ENCODE peak calls at places on chromosomes 11 and 22, in four cellular contexts. One of them, this sample, is unnamed.

GRCh38 chr11:46724088-46724487 is 5.1 kb downstream of the F2 start:
- DNase-seq in GM12878: no peak
- DNase-seq in K562: no peak
- DNase-seq in HepG2: no peak
- DNase-seq in this sample: no peak

GRCh38 chr22:39380331-39380730 is 19.2 kb upstream of the TAB1 start:
- DNase-seq in K562: no peak
- DNase-seq in HepG2: no peak
- DNase-seq in GM12878: no peak
- DNase-seq in this sample: no peak

GRCh38 chr11:86483591-86484163 is 109.0 kb downstream of the CCDC81 start:
- DNase-seq in HepG2: no peak
- DNase-seq in K562: no peak
- DNase-seq in GM12878: no peak
- DNase-seq in this sample: no peak

GRCh38 chr22:27642104-27642800 is 159.3 kb downstream of the MN1 start:
- DNase-seq in HepG2: peak; percentile 20
- DNase-seq in K562: no peak
- DNase-seq in GM12878: no peak
- DNase-seq in this sample: no peak

GRCh38 chr11:69970785-69971535 is 107.2 kb upstream of the ANO1 start:
- DNase-seq in GM12878: no peak
- DNase-seq in K562: no peak
- DNase-seq in HepG2: no peak
- DNase-seq in this sample: no peak

GRCh38 chr22:42419328-42419881 is 12.8 kb downstream of the NFAM1 start:
- DNase-seq in GM12878: peak; percentile 72
- DNase-seq in HepG2: no peak
- DNase-seq in K562: no peak
- DNase-seq in this sample: no peak

GRCh38 chr11:76073716-76074115 is 132.6 kb downstream of the WNT11 start:
- DNase-seq in GM12878: no peak
- DNase-seq in K562: no peak
- DNase-seq in HepG2: no peak
- DNase-seq in this sample: no peak

GRCh38 chr11:71940561-71941219 is 11.8 kb downstream of the RNF121 start:
- DNase-seq in GM12878: no peak
- DNase-seq in HepG2: no peak
- DNase-seq in K562: no peak
- DNase-seq in this sample: no peak

GRCh38 chr11:3840870-3841425 is at the start of gene RHOG:
- DNase-seq in GM12878: no peak
- DNase-seq in HepG2: peak; percentile 35
- DNase-seq in K562: peak; percentile 93
- DNase-seq in this sample: peak; percentile 80

GRCh38 chr11:120554771-120555432 is 43.4 kb downstream of the GRIK4 start:
- DNase-seq in K562: no peak
- DNase-seq in GM12878: no peak
- DNase-seq in HepG2: no peak
- DNase-seq in this sample: no peak

GRCh38 chr11:73217131-73217809 is 811 bp upstream of the P2RY2 start:
- DNase-seq in HepG2: no peak
- DNase-seq in GM12878: no peak
- DNase-seq in K562: no peak
- DNase-seq in this sample: no peak

GRCh38 chr11:27287205-27287604 is 75.8 kb downstream of the CCDC34 start:
- DNase-seq in GM12878: no peak
- DNase-seq in HepG2: no peak
- DNase-seq in K562: no peak
- DNase-seq in this sample: no peak

GRCh38 chr11:14499178-14499559 is 442 bp downstream of the COPB1 start:
- DNase-seq in GM12878: no peak
- DNase-seq in HepG2: peak; percentile 12
- DNase-seq in K562: peak; percentile 54
- DNase-seq in this sample: peak; percentile 19

GRCh38 chr22:49977578-49977977 is 17.0 kb downstream of the PIM3 start:
- DNase-seq in HepG2: no peak
- DNase-seq in K562: no peak
- DNase-seq in GM12878: no peak
- DNase-seq in this sample: no peak

GRCh38 chr22:49973018-49973965 is 12.7 kb downstream of the PIM3 start:
- DNase-seq in K562: no peak
- DNase-seq in HepG2: no peak
- DNase-seq in GM12878: no peak
- DNase-seq in this sample: peak; percentile 33

GRCh38 chr22:49975543-49976389 is 15.2 kb downstream of the PIM3 start:
- DNase-seq in HepG2: no peak
- DNase-seq in K562: peak; percentile 46
- DNase-seq in GM12878: no peak
- DNase-seq in this sample: no peak

GRCh38 chr22:49979587-49980264 is 19.2 kb downstream of the PIM3 start:
- DNase-seq in HepG2: peak; percentile 62
- DNase-seq in GM12878: no peak
- DNase-seq in K562: peak; percentile 48
- DNase-seq in this sample: peak; percentile 58

GRCh38 chr22:49976439-49977175 is 16.0 kb downstream of the PIM3 start:
- DNase-seq in HepG2: no peak
- DNase-seq in GM12878: peak; percentile 67
- DNase-seq in K562: no peak
- DNase-seq in this sample: peak; percentile 28
- TF ChIP-seq MYC in HepG2: no peak
- TF ChIP-seq MYC in GM12878: no peak
- TF ChIP-seq MYC in K562: no peak
- TF ChIP-seq MYC in this sample: no peak

DNA sequence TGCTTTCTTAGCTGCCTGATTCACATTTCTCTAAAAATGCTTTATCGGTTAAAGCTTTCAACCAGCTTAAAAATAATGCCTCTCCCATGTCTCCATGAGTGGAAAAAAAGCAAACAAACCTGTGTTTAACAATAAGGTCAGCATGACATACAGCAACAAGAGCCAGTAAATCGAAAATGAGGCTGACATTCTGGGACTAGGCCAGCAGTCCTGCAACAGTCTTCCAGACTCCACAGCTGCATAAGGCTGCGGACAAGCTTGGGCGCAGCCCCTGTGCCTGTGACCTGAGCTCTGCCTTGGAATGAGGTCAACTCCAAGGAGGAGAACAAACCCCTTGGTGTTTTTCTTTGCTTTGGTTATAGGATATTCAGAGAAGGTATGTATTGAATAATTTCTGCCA is 95.5 kb downstream of the PGR start:
- DNase-seq in K562: no peak
- DNase-seq in HepG2: no peak
- DNase-seq in GM12878: no peak
- DNase-seq in this sample: no peak
- TF ChIP-seq BHLHE40 in K562: no peak
- TF ChIP-seq BHLHE40 in HepG2: no peak
- TF ChIP-seq BHLHE40 in GM12878: no peak
- TF ChIP-seq BHLHE40 in this sample: no peak

GRCh38 chr11:106794058-106794457 is 224.2 kb downstream of the GUCY1A2 start:
- DNase-seq in K562: no peak
- DNase-seq in HepG2: no peak
- DNase-seq in GM12878: no peak
- DNase-seq in this sample: no peak
- TF ChIP-seq MYC in K562: no peak
- TF ChIP-seq MYC in HepG2: no peak
- TF ChIP-seq MYC in GM12878: no peak
- TF ChIP-seq MYC in this sample: no peak

DNA sequence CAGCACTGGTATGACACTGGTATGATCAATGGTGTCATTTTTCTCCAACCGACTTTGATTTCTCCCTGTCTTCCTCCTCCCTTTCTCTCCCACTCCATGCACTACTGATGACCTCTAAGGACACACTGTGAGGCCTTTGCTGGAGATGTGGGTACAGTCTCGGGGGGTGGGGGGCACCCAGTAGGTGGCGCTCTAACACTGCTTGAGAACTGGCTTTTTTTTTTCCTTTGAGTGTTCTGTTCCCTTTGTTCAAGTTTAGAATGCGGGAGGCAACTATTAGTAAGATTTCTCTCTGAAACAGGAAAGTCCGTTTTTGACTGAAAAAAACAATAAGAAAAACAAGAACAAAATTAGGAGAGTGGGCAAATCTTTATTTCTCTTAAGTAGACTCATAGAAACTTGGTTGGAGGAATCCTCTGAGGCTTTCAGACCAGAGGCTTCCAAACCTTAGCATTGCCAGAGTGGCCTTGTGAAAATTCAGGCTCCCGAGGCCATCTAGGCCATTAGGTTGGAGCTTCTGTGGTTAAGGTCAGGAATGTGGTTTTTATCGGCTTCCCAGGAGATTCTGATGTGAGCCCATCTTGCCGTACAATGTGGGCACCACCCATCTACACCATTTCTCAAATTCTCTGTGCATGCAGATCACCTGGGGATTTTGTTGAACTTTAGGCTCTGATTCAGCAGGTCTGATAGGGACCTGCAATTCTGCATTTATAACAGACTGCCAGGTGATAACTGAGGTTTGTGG is 43.2 kb downstream of the PANX1 start:
- DNase-seq in HepG2: peak; percentile 31
- DNase-seq in K562: peak; percentile 79
- DNase-seq in GM12878: no peak
- DNase-seq in this sample: peak; percentile 29
- TF ChIP-seq BHLHE40 in HepG2: no peak
- TF ChIP-seq BHLHE40 in K562: no peak
- TF ChIP-seq BHLHE40 in GM12878: no peak
- TF ChIP-seq BHLHE40 in this sample: no peak

DNA sequence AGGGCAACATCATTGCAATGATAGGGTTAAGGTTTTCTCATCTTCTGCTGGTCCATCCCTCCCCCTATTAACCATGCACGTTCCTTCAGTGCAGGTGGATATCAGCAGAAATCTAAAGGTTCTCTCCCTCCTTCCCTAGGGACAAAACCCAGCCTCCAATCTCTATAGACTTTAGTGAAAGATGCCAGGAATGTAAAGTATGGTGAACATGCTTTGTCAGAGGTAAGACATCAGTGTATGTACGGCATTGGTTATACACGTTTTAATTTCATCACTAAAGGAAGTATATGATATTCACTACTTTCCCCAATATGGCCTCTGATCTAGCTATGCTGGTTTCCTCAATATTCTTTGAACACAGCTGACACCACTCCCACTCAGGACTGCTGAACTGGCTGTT is 81.2 kb upstream of the LDLRAD3 start:
- DNase-seq in GM12878: no peak
- DNase-seq in HepG2: no peak
- DNase-seq in K562: no peak
- DNase-seq in this sample: no peak
- TF ChIP-seq MYC in GM12878: no peak
- TF ChIP-seq MYC in HepG2: no peak
- TF ChIP-seq MYC in K562: no peak
- TF ChIP-seq MYC in this sample: no peak

GRCh38 chr11:82976786-82977185 is 75.2 kb downstream of the DDIAS start:
- DNase-seq in HepG2: no peak
- DNase-seq in GM12878: no peak
- DNase-seq in K562: no peak
- DNase-seq in this sample: no peak

GRCh38 chr11:82974135-82974534 is 72.6 kb downstream of the DDIAS start:
- DNase-seq in HepG2: no peak
- DNase-seq in K562: no peak
- DNase-seq in GM12878: no peak
- DNase-seq in this sample: no peak

GRCh38 chr11:82969811-82970210 is 68.3 kb downstream of the DDIAS start:
- DNase-seq in GM12878: peak; percentile 84
- DNase-seq in K562: no peak
- DNase-seq in HepG2: no peak
- DNase-seq in this sample: no peak

GRCh38 chr11:82975882-82976281 is 74.3 kb downstream of the DDIAS start:
- DNase-seq in GM12878: no peak
- DNase-seq in HepG2: no peak
- DNase-seq in K562: no peak
- DNase-seq in this sample: no peak

DNA sequence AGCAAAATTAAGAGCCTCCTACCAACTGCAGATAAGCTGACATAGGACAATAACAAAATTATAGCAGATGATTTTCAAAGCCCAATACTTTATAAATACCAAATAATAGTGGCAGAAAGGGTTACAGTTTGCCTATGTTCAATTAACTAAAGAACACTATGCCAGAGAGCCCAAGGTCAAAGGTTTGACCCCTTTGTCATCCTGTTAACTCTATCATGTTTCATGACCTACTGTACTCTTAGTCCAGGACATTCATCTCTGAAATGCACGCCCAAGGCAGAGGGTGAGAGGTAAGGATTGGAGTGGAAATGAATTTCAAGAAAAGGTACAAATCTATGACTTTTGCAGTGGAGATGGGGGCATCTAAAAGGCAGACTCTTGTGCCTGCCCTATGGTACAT is 70.6 kb downstream of the DDIAS start:
- DNase-seq in K562: no peak
- DNase-seq in GM12878: no peak
- DNase-seq in HepG2: no peak
- DNase-seq in this sample: no peak
- TF ChIP-seq BHLHE40 in K562: no peak
- TF ChIP-seq BHLHE40 in GM12878: no peak
- TF ChIP-seq BHLHE40 in HepG2: no peak
- TF ChIP-seq BHLHE40 in this sample: no peak

GRCh38 chr22:24683671-24684070 is 80.7 kb downstream of the GGT1 start:
- DNase-seq in HepG2: no peak
- DNase-seq in GM12878: no peak
- DNase-seq in K562: no peak
- DNase-seq in this sample: no peak

GRCh38 chr22:24686280-24686679 is 83.3 kb downstream of the GGT1 start:
- DNase-seq in GM12878: no peak
- DNase-seq in HepG2: no peak
- DNase-seq in K562: no peak
- DNase-seq in this sample: no peak

GRCh38 chr22:24685804-24686203 is 82.8 kb downstream of the GGT1 start:
- DNase-seq in HepG2: no peak
- DNase-seq in K562: no peak
- DNase-seq in GM12878: no peak
- DNase-seq in this sample: no peak

DNA sequence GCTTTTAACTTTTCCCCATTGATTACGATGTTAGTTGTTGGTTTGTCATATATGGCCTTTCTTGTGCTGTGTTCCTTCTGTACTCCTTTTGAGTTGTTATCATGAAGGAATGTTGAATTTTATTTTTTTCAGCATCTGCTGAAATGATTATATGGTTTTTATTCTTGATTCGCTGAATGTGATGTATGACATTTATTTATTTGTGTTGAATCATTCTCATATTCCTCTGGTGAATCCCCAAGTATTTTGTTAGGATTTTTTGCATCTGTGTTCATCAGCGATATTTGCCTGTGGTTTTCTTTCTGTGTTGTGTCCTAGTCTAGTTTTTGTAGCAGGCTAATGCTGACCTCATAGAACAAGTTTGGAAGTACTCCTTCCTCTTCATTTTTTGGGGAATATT is 78.2 kb downstream of the GGT1 start:
- DNase-seq in GM12878: no peak
- DNase-seq in HepG2: no peak
- DNase-seq in K562: no peak
- DNase-seq in this sample: no peak
- TF ChIP-seq MYC in GM12878: no peak
- TF ChIP-seq MYC in HepG2: no peak
- TF ChIP-seq MYC in K562: no peak
- TF ChIP-seq MYC in this sample: no peak

GRCh38 chr22:46679711-46680269 is 58.3 kb downstream of the CERK start:
- DNase-seq in HepG2: no peak
- DNase-seq in K562: no peak
- DNase-seq in GM12878: no peak
- DNase-seq in this sample: no peak
- TF ChIP-seq BHLHE40 in HepG2: no peak
- TF ChIP-seq BHLHE40 in K562: no peak
- TF ChIP-seq BHLHE40 in GM12878: no peak
- TF ChIP-seq BHLHE40 in this sample: no peak

GRCh38 chr11:96798445-96798844 is 408.6 kb downstream of the JRKL start:
- DNase-seq in K562: peak; percentile 19
- DNase-seq in GM12878: no peak
- DNase-seq in HepG2: no peak
- DNase-seq in this sample: no peak
- TF ChIP-seq MYC in K562: no peak
- TF ChIP-seq MYC in GM12878: no peak
- TF ChIP-seq MYC in HepG2: no peak
- TF ChIP-seq MYC in this sample: no peak